ENCODE peak calls at places on chromosomes 7 and 10, in nine cellular contexts. D is CD4-positive, CD25-positive, alpha-beta regulatory T cell; F is prostate gland; N is GM23248; V is thoracic aorta; Z is mesendoderm; M is SK-N-SH; T is cardiac muscle cell; Q is sigmoid colon. O is an unnamed sample. For H3K4me1, the result is how much of the 10 kb centered on the place peaks cover.

GRCh38 chr7:102284399-102284798 is 2.3 kb upstream of the SH2B2 start:
- DNase-seq in V (no peak), Z (no peak), D (no peak), F (no peak), N (no peak), Q (no peak), M (no peak), T (no peak), O (no peak)

GRCh38 chr7:4681922-4682620 is at the start of gene FOXK1:
- DNase-seq in T (peak), Q (peak), D (peak), M (peak), N (peak), F (peak), V (no peak), Z (peak), O (peak)

GRCh38 chr7:1645071-1646015 is 24.7 kb upstream of the ELFN1 start:
- DNase-seq in T (no peak), M (no peak), Q (no peak), V (no peak), Z (no peak), N (no peak), F (no peak), D (no peak), O (no peak)

GRCh38 chr10:100743626-100744135 is 1.7 kb upstream of the PAX2 start:
- DNase-seq in F (no peak), T (peak), Z (peak), Q (peak), N (peak), V (no peak), M (peak), D (peak), O (no peak)

GRCh38 chr7:28358423-28358868 is 53.9 kb upstream of the CREB5 start:
- DNase-seq in Q (no peak), F (no peak), Z (peak), T (peak), D (no peak), M (no peak), N (peak), V (no peak), O (no peak)

GRCh38 chr10:71079761-71080380 is 132.5 kb upstream of the UNC5B start:
- DNase-seq in V (no peak), Z (no peak), D (no peak), T (no peak), F (no peak), M (no peak), Q (peak), N (no peak), O (no peak)

GRCh38 chr7:7790041-7790751 is 71.8 kb upstream of the RPA3 start:
- DNase-seq in F (no peak), D (no peak), N (no peak), M (no peak), V (no peak), Z (no peak), Q (no peak), T (no peak), O (no peak)

GRCh38 chr7:82410461-82410860 is 33.1 kb downstream of the CACNA2D1 start:
- DNase-seq in D (no peak), F (peak), M (no peak), N (no peak), T (no peak), V (no peak), Z (no peak), Q (no peak), O (no peak)

GRCh38 chr10:93820434-93820833 is 62.7 kb downstream of the LGI1 start:
- DNase-seq in D (no peak), Z (no peak), V (no peak), T (no peak), F (no peak), N (peak), Q (no peak), M (no peak), O (no peak)

GRCh38 chr10:110774069-110775021 is 97.4 kb upstream of the PDCD4 start:
- DNase-seq in N (peak), Q (no peak), V (no peak), F (no peak), T (peak), Z (no peak), M (no peak), D (peak), O (no peak)

GRCh38 chr7:111927383-111928019 is 278.7 kb downstream of the DOCK4 start:
- DNase-seq in Q (no peak), D (no peak), F (no peak), V (no peak), Z (no peak), N (no peak), M (no peak), T (no peak), O (no peak)

GRCh38 chr7:152931583-152931982 is 172.0 kb downstream of the ACTR3B start:
- DNase-seq in Z (no peak), V (no peak), D (no peak), Q (no peak), F (no peak), M (no peak), N (no peak), T (no peak), O (no peak)

GRCh38 chr7:27739301-27739913 is 555 bp upstream of the TAX1BP1 start:
- DNase-seq in F (no peak), M (peak), N (peak), D (peak), Z (no peak), Q (no peak), T (no peak), V (no peak), O (no peak)

GRCh38 chr10:88392222-88392621 is 190.9 kb downstream of the RNLS start:
- DNase-seq in Z (no peak), T (no peak), Q (no peak), N (no peak), F (no peak), V (no peak), D (no peak), M (no peak), O (no peak)

GRCh38 chr7:24963218-24963617 is 16.8 kb downstream of the OSBPL3 start:
- DNase-seq in Q (peak), T (peak), V (no peak), D (no peak), N (peak), F (no peak), M (no peak), Z (no peak), O (no peak)

GRCh38 chr7:128152721-128153120 is 88.4 kb upstream of the LEP start:
- DNase-seq in Z (no peak), Q (no peak), F (no peak), M (no peak), T (no peak), V (no peak), N (no peak), D (no peak), O (no peak)

GRCh38 chr7:95509199-95509598 is 23.5 kb downstream of the ASB4 start:
- DNase-seq in V (no peak), D (no peak), F (no peak), M (peak), N (peak), Z (peak), T (peak), Q (no peak), O (peak)

GRCh38 chr7:1223196-1224092 is 9.2 kb upstream of the UNCX start:
- DNase-seq in D (no peak), T (no peak), N (no peak), F (no peak), Z (peak), M (no peak), V (no peak), Q (no peak), O (no peak)

GRCh38 chr10:8379906-8380832 is 325.7 kb downstream of the GATA3 start:
- DNase-seq in V (no peak), Z (peak), N (no peak), T (no peak), Q (no peak), F (peak), M (no peak), D (no peak), O (no peak)

GRCh38 chr7:88217675-88218427 is 2.0 kb downstream of the SRI start:
- DNase-seq in M (no peak), Q (no peak), N (no peak), V (no peak), F (no peak), D (peak), T (no peak), Z (no peak), O (no peak)

GRCh38 chr7:146709628-146710027 is 593.0 kb downstream of the CNTNAP2 start:
- DNase-seq in N (no peak), Q (no peak), D (no peak), M (no peak), Z (no peak), V (no peak), F (no peak), T (no peak), O (no peak)

GRCh38 chr10:44696496-44696895 is 214.6 kb upstream of the TMEM72 start:
- DNase-seq in N (peak), M (no peak), D (no peak), T (peak), Z (peak), F (no peak), Q (peak), V (no peak), O (no peak)

GRCh38 chr10:101330236-101331225 is 23.4 kb upstream of the BTRC start:
- DNase-seq in D (no peak), F (no peak), N (peak), M (no peak), V (no peak), T (peak), Q (no peak), Z (no peak), O (no peak)

GRCh38 chr7:96414931-96415292 is 93.0 kb upstream of the SLC25A13 start:
- DNase-seq in D (peak), F (peak), Z (peak), T (peak), M (peak), N (peak), V (no peak), Q (no peak), O (peak)

GRCh38 chr7:36862685-36863375 is 138.5 kb upstream of the AOAH start:
- DNase-seq in T (peak), N (no peak), V (no peak), Z (no peak), D (no peak), M (no peak), F (no peak), Q (no peak), O (no peak)

GRCh38 chr10:70433581-70434280 is 7.8 kb downstream of the NODAL start:
- DNase-seq in Q (peak), F (no peak), T (peak), N (peak), Z (no peak), M (no peak), D (no peak), V (no peak), O (no peak)

GRCh38 chr7:131111081-131111576 is 216.5 kb upstream of the MKLN1 start:
- DNase-seq in T (peak), D (peak), Q (no peak), Z (peak), M (peak), V (no peak), N (peak), F (peak), O (no peak)

GRCh38 chr7:15236958-15237357 is 324.9 kb downstream of the AGMO start:
- DNase-seq in T (no peak), Q (no peak), F (no peak), D (no peak), N (no peak), M (no peak), V (no peak), Z (no peak), O (no peak)

GRCh38 chr10:97234403-97234802 is 48.6 kb upstream of the SLIT1 start:
- DNase-seq in M (peak), V (no peak), Z (peak), F (no peak), Q (no peak), N (peak), T (peak), D (peak), O (peak)

GRCh38 chr10:128908109-128908898 is 558.7 kb upstream of the MGMT start:
- DNase-seq in F (no peak), M (no peak), D (no peak), T (no peak), N (no peak), V (no peak), Z (peak), Q (no peak), O (no peak)

GRCh38 chr10:31299119-31299518 is 19.9 kb upstream of the ZEB1 start:
- DNase-seq in Q (no peak), M (no peak), T (no peak), Z (peak), F (no peak), N (no peak), V (no peak), D (peak), O (no peak)

GRCh38 chr10:49089789-49090595 is 25.3 kb downstream of the VSTM4 start:
- DNase-seq in M (no peak), Z (no peak), Q (no peak), T (peak), D (no peak), N (peak), F (no peak), V (no peak), O (no peak)

GRCh38 chr7:126803990-126804389 is 448.8 kb downstream of the GRM8 start:
- DNase-seq in D (no peak), M (peak), N (no peak), Z (peak), Q (no peak), V (no peak), T (peak), F (no peak), O (no peak)

GRCh38 chr10:15262036-15262713 is 93.7 kb upstream of the NMT2 start:
- DNase-seq in N (peak), Q (peak), V (no peak), T (peak), M (peak), D (no peak), F (peak), Z (no peak), O (no peak)

GRCh38 chr7:81608748-81609382 is 161.0 kb downstream of the HGF start:
- DNase-seq in Q (no peak), T (peak), D (no peak), V (no peak), N (peak), Z (no peak), M (no peak), F (no peak), O (no peak)

GRCh38 chr10:794382-794956 is 105.0 kb upstream of the DIP2C start:
- DNase-seq in N (peak), T (peak), V (no peak), M (peak), Q (peak), Z (peak), F (no peak), D (no peak), O (no peak)

GRCh38 chr10:792083-792791 is 102.8 kb upstream of the DIP2C start:
- DNase-seq in N (no peak), Q (peak), V (no peak), Z (no peak), F (no peak), T (no peak), D (no peak), M (peak), O (no peak)

GRCh38 chr10:792792-793100 is 103.3 kb upstream of the DIP2C start:
- DNase-seq in M (peak), V (no peak), Z (no peak), F (no peak), T (peak), D (no peak), N (peak), Q (peak), O (no peak)

GRCh38 chr10:797179-797578 is 107.7 kb upstream of the DIP2C start:
- DNase-seq in Q (no peak), D (no peak), T (no peak), M (no peak), V (no peak), N (no peak), Z (no peak), F (no peak), O (no peak)

DNA sequence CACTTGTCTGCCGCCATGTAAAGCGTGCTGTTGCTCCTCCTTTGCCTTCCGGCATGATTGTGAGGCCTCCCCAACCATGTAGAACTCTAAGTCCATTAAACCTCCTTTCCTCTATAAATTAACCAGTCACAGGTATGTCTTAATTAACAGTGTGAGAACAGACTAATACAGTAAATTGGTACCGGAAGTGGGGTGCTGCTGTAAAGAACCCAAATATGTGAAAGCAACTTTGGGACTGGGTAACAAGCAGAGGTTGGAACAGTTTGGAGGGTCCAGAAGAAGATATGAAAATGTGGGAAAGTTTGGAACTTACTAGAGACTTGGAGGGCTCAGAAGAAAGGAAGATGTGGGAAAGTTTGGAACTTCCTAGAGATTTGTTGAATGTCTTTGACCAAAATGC is 106.8 kb upstream of the DIP2C start:
- DNase-seq in F (no peak), N (no peak), D (no peak), T (no peak), Z (no peak), Q (no peak), V (no peak), M (no peak), O (no peak)
- H3K4me1 ChIP-seq in F (under half), N (under half), D (under half), T (under half), Z (under half), Q (under half), V (under half), M (under half), O (under half)

GRCh38 chr10:77045046-77045445 is 592.6 kb downstream of the KCNMA1 start:
- DNase-seq in Q (no peak), V (no peak), D (no peak), M (no peak), F (no peak), N (no peak), T (no peak), Z (no peak), O (no peak)

GRCh38 chr10:77038412-77038806 is 599.2 kb downstream of the KCNMA1 start:
- DNase-seq in M (no peak), N (no peak), V (no peak), Z (no peak), D (no peak), F (no peak), Q (no peak), T (peak), O (no peak)

GRCh38 chr10:77043364-77043763 is 594.2 kb downstream of the KCNMA1 start:
- DNase-seq in D (no peak), Q (no peak), Z (no peak), M (no peak), T (no peak), F (no peak), N (peak), V (no peak), O (no peak)

GRCh38 chr10:77042706-77043105 is 594.9 kb downstream of the KCNMA1 start:
- DNase-seq in T (no peak), D (no peak), Z (no peak), F (no peak), V (no peak), Q (no peak), N (no peak), M (no peak), O (no peak)

DNA sequence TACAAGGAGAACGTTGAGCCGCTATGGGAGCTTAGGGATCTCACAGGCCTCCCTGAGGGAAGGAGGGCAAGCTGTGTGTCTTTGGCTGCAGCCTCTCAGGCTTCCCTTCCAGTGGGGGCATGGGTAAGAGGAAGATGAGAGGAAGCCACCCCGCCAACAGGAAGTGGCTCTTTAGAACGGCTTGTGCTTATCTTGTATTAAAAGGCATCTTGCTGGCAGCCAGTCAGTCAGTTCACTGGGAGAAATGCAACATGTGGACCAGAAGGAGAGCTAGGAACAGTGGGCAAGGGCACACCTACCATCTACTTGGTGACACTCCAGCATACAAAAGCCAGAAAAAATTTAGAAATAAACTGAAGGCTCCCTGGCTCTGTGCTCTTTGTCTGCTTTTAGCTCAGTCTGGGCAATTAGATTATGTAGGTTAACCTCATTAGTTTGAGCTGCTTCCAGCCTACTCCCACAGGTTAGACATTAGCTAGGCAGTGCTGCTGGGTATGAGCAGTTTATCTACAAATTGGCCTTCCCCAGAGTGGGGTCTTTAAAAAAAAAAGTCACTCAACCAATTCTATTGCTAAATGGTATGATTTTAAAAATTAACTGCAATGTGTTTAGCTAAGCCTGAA is 595.9 kb downstream of the KCNMA1 start:
- DNase-seq in V (no peak), Q (no peak), T (peak), N (no peak), Z (peak), F (no peak), D (peak), M (peak), O (no peak)
- H3K4me1 ChIP-seq in V (half or more), Q (under half), T (under half), N (under half), Z (under half), F (under half), D (under half), M (under half), O (under half)

DNA sequence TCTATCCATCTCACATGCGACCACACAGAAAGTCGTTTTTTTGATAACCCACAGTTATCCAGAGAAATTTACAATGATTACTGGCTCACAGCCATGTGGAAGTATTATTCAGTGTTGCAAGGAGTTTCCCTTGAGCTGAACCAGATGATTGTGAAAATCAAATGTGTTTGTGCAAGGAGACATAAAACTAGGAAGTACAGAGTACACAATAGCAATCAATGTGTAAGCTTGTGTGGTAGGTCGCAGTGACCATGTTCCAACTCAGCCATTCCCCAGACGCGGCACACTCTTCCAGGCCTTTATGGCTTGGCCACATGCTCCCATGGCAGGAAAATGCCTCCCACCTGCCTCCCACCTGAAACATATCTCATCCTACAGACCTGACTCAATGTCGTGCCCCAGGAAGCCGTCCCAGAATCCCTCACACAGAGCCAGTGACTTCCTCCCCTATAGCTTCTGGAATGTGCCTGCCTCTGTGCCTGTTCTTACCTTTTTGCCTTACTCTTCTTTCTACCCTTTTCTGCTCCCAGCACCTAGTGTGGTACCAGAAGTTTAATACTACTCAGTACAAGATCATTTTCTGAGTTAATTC is 124.1 kb upstream of the STK17A start:
- DNase-seq in V (no peak), N (no peak), D (no peak), Z (peak), F (no peak), M (no peak), T (no peak), Q (no peak), O (no peak)
- H3K4me1 ChIP-seq in V (under half), N (under half), D (under half), Z (under half), F (under half), M (under half), T (under half), Q (under half), O (under half)

GRCh38 chr10:125135771-125136035 is 24.7 kb downstream of the CTBP2 start:
- DNase-seq in N (no peak), V (no peak), D (no peak), F (no peak), M (no peak), Z (no peak), Q (peak), T (no peak), O (no peak)
- H3K4me1 ChIP-seq in N (under half), V (half or more), D (under half), F (under half), M (under half), Z (under half), Q (under half), T (under half), O (under half)

GRCh38 chr7:66957595-66958290 is 36.7 kb downstream of the TMEM248 start:
- DNase-seq in D (no peak), Q (no peak), T (no peak), F (no peak), N (peak), M (no peak), V (no peak), Z (no peak), O (no peak)
- H3K4me1 ChIP-seq in D (under half), Q (under half), T (under half), F (under half), N (under half), M (under half), V (under half), Z (under half), O (under half)

GRCh38 chr10:13924020-13924725 is 337.4 kb downstream of the PRPF18 start:
- DNase-seq in M (no peak), T (peak), F (no peak), V (no peak), N (peak), Z (no peak), Q (no peak), D (no peak), O (no peak)
- H3K4me1 ChIP-seq in M (under half), T (under half), F (under half), V (under half), N (under half), Z (under half), Q (under half), D (under half), O (under half)

GRCh38 chr7:157664034-157664433 is 327.2 kb downstream of the DNAJB6 start:
- DNase-seq in Q (peak), V (no peak), M (no peak), D (no peak), T (no peak), Z (no peak), N (no peak), F (no peak), O (no peak)
- H3K4me1 ChIP-seq in Q (under half), V (under half), M (under half), D (under half), T (under half), Z (under half), N (under half), F (under half), O (under half)